ENCODE peak calls at places on chromosomes 16 and 17, in six cellular contexts. F is COLO829, E is left ventricle myocardium inferior, N is T-helper 2 cell, V is nucleus accumbens, Q is cardiac muscle cell. J is an unnamed sample.

GRCh38 chr16:3182608-3183444 is 5.2 kb upstream of the OR1F1 start:
- DNase-seq in Q (peak; percentile 57), N (no peak), E (no peak), F (peak; percentile 82), V (no peak), J (peak; percentile 77)

GRCh38 chr16:19196871-19197270 is 28.8 kb downstream of the SYT17 start:
- DNase-seq in F (no peak), N (no peak), Q (no peak), E (no peak), V (peak; percentile 7), J (no peak)

GRCh38 chr16:1491327-1491726 is 1.8 kb upstream of the TELO2 start:
- DNase-seq in E (no peak), F (no peak), V (no peak), Q (no peak), N (no peak), J (peak; percentile 30)

GRCh38 chr17:42358434-42358833 is 29.8 kb downstream of the STAT3 start:
- DNase-seq in F (no peak), N (no peak), V (no peak), E (no peak), Q (no peak), J (no peak)

GRCh38 chr16:55672471-55672870 is 16.7 kb downstream of the SLC6A2 start:
- DNase-seq in E (peak; percentile 44), N (no peak), Q (peak; percentile 78), F (no peak), V (no peak), J (peak; percentile 30)

GRCh38 chr17:80855968-80856862 is 135.4 kb upstream of the CHMP6 start:
- DNase-seq in F (peak; percentile 83), E (no peak), V (no peak), Q (peak; percentile 89), N (peak; percentile 99), J (peak; percentile 90)

GRCh38 chr17:18344021-18344420 is 19.3 kb downstream of the SHMT1 start:
- DNase-seq in Q (no peak), E (no peak), V (no peak), F (no peak), N (peak; percentile 57), J (no peak)

GRCh38 chr17:15112881-15113617 is 152.1 kb downstream of the PMP22 start:
- DNase-seq in F (peak; percentile 13), E (no peak), Q (no peak), V (no peak), N (no peak), J (no peak)

GRCh38 chr16:606656-607307 is 16.9 kb downstream of the RAB40C start:
- DNase-seq in F (no peak), E (no peak), Q (no peak), V (no peak), N (no peak), J (no peak)

GRCh38 chr17:1076299-1076981 is 79.5 kb downstream of the TIMM22 start:
- DNase-seq in V (no peak), F (no peak), E (no peak), N (no peak), Q (no peak), J (peak; percentile 73)

GRCh38 chr16:1000608-1001007 is 19.0 kb downstream of the SOX8 start:
- DNase-seq in V (no peak), E (no peak), Q (no peak), N (no peak), F (no peak), J (no peak)

GRCh38 chr17:9232155-9232475 is 210.8 kb downstream of the NTN1 start:
- DNase-seq in E (no peak), V (no peak), F (no peak), N (no peak), Q (no peak), J (peak; percentile 38)

J was measured in aorta.